ENCODE peak calls at places on chromosomes 2 and 18, in four cellular contexts. M is esophagus squamous epithelium, H is transverse colon, A is tibial nerve. R is an unnamed sample.
A peak's percentile ranks its signal among the peaks of the same experiment; 100 is the strongest.

GRCh38 chr2:135820003-135820618 is 16.9 kb downstream of the LCT start:
- DNase-seq in M (no peak), H (no peak), A (no peak), R (peak; percentile 21)

GRCh38 chr2:159256159-159256558 is 30.3 kb downstream of the WDSUB1 start:
- DNase-seq in A (no peak), H (no peak), M (no peak), R (no peak)

GRCh38 chr2:208454861-208455260 is 48.3 kb downstream of the PTH2R start:
- DNase-seq in A (no peak), H (no peak), M (no peak), R (no peak)

GRCh38 chr2:16257001-16257724 is 316.8 kb downstream of the MYCN start:
- DNase-seq in H (no peak), A (no peak), M (no peak), R (no peak)

GRCh38 chr18:79496978-79497637 is 101.4 kb downstream of the NFATC1 start:
- DNase-seq in M (no peak), A (peak; percentile 65), H (peak; percentile 31), R (no peak)

GRCh38 chr2:191836853-191837769 is 9.8 kb downstream of the CAVIN2 start:
- DNase-seq in H (no peak), A (no peak), M (no peak), R (no peak)

GRCh38 chr2:189674374-189675112 is at the start of gene ANKAR:
- DNase-seq in H (peak; percentile 92), M (peak; percentile 35), A (peak; percentile 76), R (peak; percentile 81)

GRCh38 chr2:10196948-10197717 is 74.6 kb downstream of the RRM2 start:
- DNase-seq in M (no peak), A (no peak), H (no peak), R (no peak)

GRCh38 chr2:236083934-236084333 is 84.3 kb downstream of the GBX2 start:
- DNase-seq in A (no peak), H (no peak), M (no peak), R (no peak)

GRCh38 chr2:83587309-83587708 is 871.8 kb downstream of the SUCLG1 start:
- DNase-seq in H (no peak), M (no peak), A (no peak), R (no peak)

GRCh38 chr2:86747708-86748627 is 27.9 kb downstream of the RMND5A start:
- DNase-seq in H (peak; percentile 20), A (no peak), M (no peak), R (no peak)

GRCh38 chr18:27887711-27888495 is 289.0 kb downstream of the CDH2 start:
- DNase-seq in M (no peak), H (no peak), A (no peak), R (no peak)

GRCh38 chr2:174840436-174840835 is 76.2 kb upstream of the CHRNA1 start:
- DNase-seq in H (no peak), M (no peak), A (no peak), R (no peak)

GRCh38 chr18:11505993-11506392 is 103.4 kb upstream of the SLC35G4 start:
- DNase-seq in H (no peak), A (no peak), M (no peak), R (no peak)

GRCh38 chr2:162243305-162243693 is at the start of gene FAP:
- DNase-seq in A (no peak), M (no peak), H (no peak), R (no peak)

GRCh38 chr18:44497294-44497693 is 183.4 kb upstream of the SETBP1 start:
- DNase-seq in M (no peak), A (no peak), H (no peak), R (no peak)

GRCh38 chr2:134104754-134105153 is 149.1 kb upstream of the MGAT5 start:
- DNase-seq in A (no peak), H (no peak), M (no peak), R (no peak)

GRCh38 chr18:57982372-57983021 is 61.5 kb upstream of the NEDD4L start:
- DNase-seq in H (no peak), M (no peak), A (no peak), R (no peak)

GRCh38 chr2:198127627-198128026 is 323.2 kb downstream of the PLCL1 start:
- DNase-seq in H (peak; percentile 17), M (no peak), A (no peak), R (peak; percentile 6)

GRCh38 chr2:761384-761783 is 84.2 kb upstream of the TMEM18 start:
- DNase-seq in A (no peak), H (no peak), M (no peak), R (no peak)

GRCh38 chr2:206443735-206444527 is 599 bp downstream of the ADAM23 start:
- DNase-seq in H (no peak), A (no peak), M (no peak), R (peak; percentile 49)
- TF ChIP-seq POLR2A in H (no peak), A (no peak), M (no peak), R (no peak)

DNA sequence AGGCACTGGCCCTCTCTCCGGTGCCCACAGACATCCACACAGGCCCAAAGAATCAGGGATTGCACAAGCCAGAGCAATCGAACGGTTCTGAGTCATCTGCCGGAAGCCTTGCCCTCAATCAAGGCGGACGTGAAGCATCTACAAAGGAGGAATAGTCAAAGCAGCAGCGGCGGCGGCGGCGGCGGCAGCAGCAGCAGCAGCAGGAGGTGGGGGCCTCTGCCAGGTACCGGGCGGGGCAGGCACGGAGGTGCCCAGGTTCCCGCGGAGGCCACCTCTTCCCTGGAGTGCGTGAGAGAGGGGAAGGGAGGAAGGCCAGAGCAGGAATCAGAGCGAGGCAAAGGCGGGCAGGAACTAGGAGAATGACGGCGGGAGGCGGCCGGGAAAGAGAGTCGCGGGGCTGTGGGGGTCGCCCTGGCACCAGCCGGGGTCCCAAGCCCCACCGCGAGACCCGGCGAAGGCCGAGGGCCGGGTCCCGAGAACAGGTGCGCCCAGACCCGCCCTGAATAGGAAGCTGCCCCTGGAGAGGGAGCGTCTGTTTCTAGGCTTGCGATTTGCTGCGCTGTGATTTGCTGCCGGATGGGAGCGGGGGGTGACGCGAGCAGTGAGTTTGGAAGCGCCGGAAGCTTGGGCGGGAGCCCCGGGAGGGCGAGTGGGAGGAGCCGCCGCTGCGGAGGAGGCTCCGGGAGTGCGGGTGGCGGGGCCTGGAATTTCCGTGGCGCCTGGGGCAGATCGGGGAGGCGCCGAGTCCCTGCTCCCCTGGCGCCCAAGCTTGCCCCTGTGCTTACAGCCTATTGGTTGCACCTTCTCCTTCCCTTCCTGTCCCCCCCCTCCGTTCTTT is at the start of gene SERPINB8:
- DNase-seq in M (peak; percentile 27), A (peak; percentile 86), H (peak; percentile 94), R (peak; percentile 61)
- TF ChIP-seq POLR2A in M (peak; percentile 91), A (peak; percentile 87), H (peak; percentile 96), R (peak; percentile 29)

DNA sequence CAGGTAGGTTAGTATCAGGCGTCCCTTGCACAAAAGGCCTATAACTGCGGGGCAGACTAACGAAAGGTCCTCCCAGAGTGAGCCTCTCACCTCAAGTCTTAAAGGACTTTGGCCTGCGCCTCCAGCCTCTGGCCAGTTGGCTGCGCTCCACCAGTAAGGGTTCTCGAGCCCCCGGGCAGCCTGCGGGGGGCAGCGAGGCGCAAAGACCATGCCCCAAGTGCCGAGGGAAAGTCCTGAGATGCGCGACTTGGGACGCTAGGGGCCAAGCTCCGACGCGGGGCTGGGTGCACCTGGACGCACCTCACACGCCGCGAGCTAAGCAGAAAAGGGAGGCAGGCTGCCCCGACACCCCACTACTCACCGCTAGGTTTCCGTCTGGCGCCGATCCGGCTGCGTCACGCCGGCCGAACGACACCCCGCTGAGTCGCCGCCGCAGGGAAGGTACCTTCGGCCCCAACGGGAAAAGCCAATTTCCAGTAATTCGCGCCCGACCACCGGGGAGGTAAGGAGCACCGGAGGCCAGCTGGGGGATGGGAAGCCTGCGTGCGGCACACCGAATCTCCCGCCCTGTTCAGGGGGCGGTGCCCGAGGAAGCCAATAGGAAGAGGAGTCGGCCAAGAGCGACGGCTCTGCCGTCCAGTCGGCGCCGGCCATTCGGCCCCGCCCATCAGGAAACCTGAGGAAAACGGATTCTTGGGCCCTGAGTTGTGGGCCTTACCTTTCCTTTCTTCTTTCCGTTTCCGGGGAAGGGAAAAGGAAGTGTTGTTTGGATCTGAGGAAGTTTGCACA is at the start of gene ORC2:
- DNase-seq in A (peak; percentile 93), H (peak; percentile 96), M (peak; percentile 48), R (peak; percentile 72)
- TF ChIP-seq POLR2A in A (no peak), H (peak; percentile 50), M (peak; percentile 40), R (no peak)

GRCh38 chr18:23688528-23688927 is 725 bp upstream of the LAMA3 start:
- DNase-seq in A (no peak), M (no peak), H (no peak), R (no peak)

GRCh38 chr18:23689616-23690504 is 607 bp downstream of the LAMA3 start:
- DNase-seq in A (no peak), M (no peak), H (no peak), R (no peak)

GRCh38 chr18:23684515-23685197 is 4.6 kb upstream of the LAMA3 start:
- DNase-seq in H (no peak), M (no peak), A (no peak), R (no peak)

GRCh38 chr18:23690505-23691068 is 1.3 kb downstream of the LAMA3 start:
- DNase-seq in M (no peak), H (no peak), A (no peak), R (no peak)

GRCh38 chr18:23689031-23689615 is at the start of gene LAMA3:
- DNase-seq in A (no peak), H (peak; percentile 61), M (no peak), R (peak; percentile 54)
- TF ChIP-seq POLR2A in A (no peak), H (no peak), M (peak; percentile 63), R (peak; percentile 12)

DNA sequence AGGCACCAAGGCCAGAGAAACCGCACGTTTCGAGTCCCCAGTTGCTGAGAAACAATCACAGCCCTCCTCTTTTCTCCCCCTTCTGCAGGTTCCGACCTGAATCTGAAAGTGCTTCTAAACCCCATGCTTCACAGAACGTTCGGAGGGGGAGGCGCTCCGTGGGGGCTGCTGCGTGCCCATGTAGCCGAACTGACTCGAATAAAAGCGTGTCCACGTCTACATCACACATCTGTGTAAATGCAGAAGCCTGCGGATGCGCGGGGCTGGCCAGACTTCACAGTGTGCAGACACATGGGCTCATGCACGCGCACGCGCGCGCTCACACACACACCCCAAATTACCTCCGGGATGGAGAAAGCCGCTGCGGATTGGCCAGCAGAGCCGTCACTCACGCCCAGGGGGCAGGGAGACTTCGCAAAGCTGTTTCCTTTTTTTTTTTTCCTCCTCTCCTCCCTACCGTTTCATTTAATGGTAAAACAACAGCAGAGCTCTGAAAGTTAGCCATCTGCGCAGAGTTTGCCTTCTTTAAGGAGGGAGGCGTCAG is 2.3 kb downstream of the ZNF516 start:
- DNase-seq in H (peak; percentile 99), M (peak; percentile 87), A (peak; percentile 100), R (peak; percentile 33)
- TF ChIP-seq POLR2A in H (peak; percentile 66), M (peak; percentile 73), A (peak; percentile 64), R (no peak)

DNA sequence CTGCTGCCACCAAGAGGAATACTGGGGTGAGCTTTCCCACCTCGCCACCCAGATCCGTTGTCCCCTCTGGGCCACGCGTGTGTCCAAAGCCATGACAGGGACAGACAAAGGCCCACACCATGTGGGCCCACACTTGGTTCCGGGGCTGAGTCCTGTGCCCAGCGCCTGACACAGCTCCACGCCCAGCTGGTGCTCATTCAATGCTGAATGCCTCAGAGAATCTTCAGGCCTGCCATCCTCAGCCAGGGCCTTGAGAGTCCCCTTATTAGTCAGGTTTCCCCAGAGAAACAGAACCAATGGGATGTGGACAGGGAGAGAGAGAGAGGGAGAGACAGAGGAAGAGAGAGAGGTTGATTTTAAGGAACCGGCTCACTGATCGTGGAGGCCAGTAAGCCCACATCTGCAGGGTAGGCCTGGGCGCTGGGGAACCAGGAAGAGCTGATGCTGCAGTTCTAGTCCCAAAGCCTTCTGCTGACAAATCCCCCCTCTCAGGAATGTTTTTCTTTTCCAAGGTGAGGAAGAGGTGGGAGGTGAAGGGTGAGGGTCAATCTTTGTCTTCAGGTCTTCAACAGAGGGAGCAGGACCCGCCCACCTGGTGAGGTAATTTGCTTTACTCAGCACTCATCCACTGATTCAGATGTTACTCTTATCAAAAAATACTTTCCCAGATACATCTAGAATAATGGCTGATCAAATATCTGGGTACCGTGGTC is 10.2 kb upstream of the SPATA3 start:
- DNase-seq in H (no peak), A (no peak), M (no peak), R (no peak)
- TF ChIP-seq POLR2A in H (no peak), A (no peak), M (no peak), R (no peak)

GRCh38 chr2:8856176-8856575 is 18.8 kb upstream of the KIDINS220 start:
- DNase-seq in M (no peak), H (no peak), A (no peak), R (no peak)
- TF ChIP-seq POLR2A in M (no peak), H (no peak), A (no peak), R (no peak)

R was measured in H54.